ENCODE peak calls at places on chromosomes 3 and 15, in six cellular contexts. C, D, G, Q, P and L are unnamed samples.

GRCh38 chr15:73954188-73955145 is 28.2 kb downstream of the LOXL1 start:
- DNase-seq in C (no peak), D (no peak), G (no peak), Q (peak), P (no peak), L (no peak)

GRCh38 chr3:17979248-17979647 is 236.8 kb upstream of the TBC1D5 start:
- DNase-seq in C (no peak), D (no peak), G (no peak), Q (peak), P (no peak), L (no peak)

GRCh38 chr3:119508172-119508845 is 10.0 kb downstream of the TIMMDC1 start:
- DNase-seq in C (no peak), D (no peak), G (no peak), Q (no peak), P (peak), L (no peak)

GRCh38 chr15:63250312-63250965 is 27.0 kb upstream of the APH1B start:
- DNase-seq in C (no peak), D (no peak), G (no peak), Q (no peak), P (no peak), L (no peak)

GRCh38 chr3:127217594-127218456 is 24.9 kb downstream of the PRR23E start:
- DNase-seq in C (no peak), D (peak), G (no peak), Q (peak), P (peak), L (no peak)

GRCh38 chr15:64770626-64771025 is 4.8 kb downstream of the RBPMS2 start:
- DNase-seq in C (no peak), D (no peak), G (no peak), Q (peak), P (no peak), L (no peak)

GRCh38 chr15:90885432-90886290 is 1.4 kb downstream of the FES start:
- DNase-seq in C (no peak), D (peak), G (peak), Q (peak), P (peak), L (no peak)

GRCh38 chr3:24341668-24342067 is 153.0 kb downstream of the THRB start:
- DNase-seq in C (no peak), D (no peak), G (no peak), Q (no peak), P (no peak), L (no peak)

GRCh38 chr3:42510325-42510724 is 7.9 kb downstream of the VIPR1 start:
- DNase-seq in C (no peak), D (no peak), G (peak), Q (no peak), P (no peak), L (no peak)

GRCh38 chr3:72768976-72769375 is 79.3 kb downstream of the SHQ1 start:
- DNase-seq in C (no peak), D (no peak), G (no peak), Q (no peak), P (no peak), L (no peak)

GRCh38 chr15:39095218-39095879 is 485.5 kb upstream of the THBS1 start:
- DNase-seq in C (no peak), D (no peak), G (no peak), Q (peak), P (no peak), L (no peak)

GRCh38 chr3:182220013-182220412 is 508.3 kb downstream of the SOX2 start:
- DNase-seq in C (no peak), D (no peak), G (no peak), Q (no peak), P (no peak), L (no peak)

GRCh38 chr3:33440578-33441321 is 545 bp upstream of the UBP1 start:
- DNase-seq in C (peak), D (peak), G (peak), Q (peak), P (peak), L (peak)

GRCh38 chr3:21290557-21290956 is 460.5 kb downstream of the ZNF385D start:
- DNase-seq in C (no peak), D (no peak), G (no peak), Q (no peak), P (no peak), L (no peak)

GRCh38 chr3:177443469-177443868 is 246.2 kb upstream of the TBL1XR1 start:
- DNase-seq in C (peak), D (no peak), G (no peak), Q (no peak), P (no peak), L (no peak)

GRCh38 chr3:172616061-172616461 is 92.8 kb upstream of the TNFSF10 start:
- DNase-seq in C (no peak), D (no peak), G (no peak), Q (no peak), P (peak), L (no peak)

GRCh38 chr15:33311312-33311971 is 675 bp downstream of the RYR3 start:
- DNase-seq in C (no peak), D (peak), G (no peak), Q (peak), P (no peak), L (no peak)
- H3K4me3 ChIP-seq in C (no peak), D (peak), G (peak), Q (peak), P (no peak), L (peak)

GRCh38 chr3:128689060-128689459 is 36.9 kb upstream of the RAB7A start:
- DNase-seq in C (no peak), D (no peak), G (no peak), Q (no peak), P (no peak), L (no peak)
- H3K4me3 ChIP-seq in C (no peak), D (no peak), G (no peak), Q (no peak), P (no peak), L (no peak)

GRCh38 chr15:43104426-43104825 is 1.4 kb downstream of the UBR1 start:
- DNase-seq in C (no peak), D (no peak), G (no peak), Q (no peak), P (no peak), L (no peak)
- H3K4me3 ChIP-seq in C (peak), D (peak), G (peak), Q (no peak), P (peak), L (peak)

GRCh38 chr3:152271465-152272035 is 2.8 kb downstream of the MBNL1 start:
- DNase-seq in C (no peak), D (no peak), G (no peak), Q (no peak), P (no peak), L (no peak)
- H3K4me3 ChIP-seq in C (peak), D (peak), G (peak), Q (no peak), P (peak), L (peak)

GRCh38 chr3:98725352-98725751 is 37.8 kb upstream of the ST3GAL6 start:
- DNase-seq in C (no peak), D (no peak), G (no peak), Q (no peak), P (no peak), L (no peak)

GRCh38 chr3:98721776-98722175 is 41.4 kb upstream of the ST3GAL6 start:
- DNase-seq in C (no peak), D (no peak), G (no peak), Q (no peak), P (no peak), L (no peak)

GRCh38 chr3:98726084-98726483 is 37.1 kb upstream of the ST3GAL6 start:
- DNase-seq in C (no peak), D (no peak), G (no peak), Q (no peak), P (no peak), L (no peak)

GRCh38 chr3:98718730-98719129 is 44.4 kb upstream of the ST3GAL6 start:
- DNase-seq in C (no peak), D (no peak), G (no peak), Q (no peak), P (no peak), L (no peak)

GRCh38 chr3:98722389-98722788 is 40.8 kb upstream of the ST3GAL6 start:
- DNase-seq in C (no peak), D (no peak), G (no peak), Q (peak), P (no peak), L (no peak)
- H3K4me3 ChIP-seq in C (no peak), D (no peak), G (no peak), Q (no peak), P (no peak), L (no peak)

DNA sequence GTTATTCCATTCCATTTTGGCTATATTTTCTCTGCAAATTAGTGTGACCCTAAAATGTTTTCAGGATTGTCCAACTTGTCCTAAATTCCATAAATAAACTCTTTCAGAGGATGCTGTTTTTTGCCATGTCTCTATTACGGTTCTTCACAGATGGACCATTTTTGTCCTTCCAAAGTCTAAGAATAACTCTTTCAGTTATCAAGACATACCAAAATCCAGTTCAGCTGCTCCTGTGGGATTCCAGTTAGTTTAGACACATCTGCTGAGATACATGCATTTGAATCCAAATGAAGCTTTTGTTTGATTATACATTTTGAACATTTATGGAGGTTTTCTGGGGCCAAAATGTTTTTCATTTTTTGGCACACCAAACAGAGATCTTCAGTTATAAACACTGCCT is 80.6 kb downstream of the TIGIT start:
- DNase-seq in C (no peak), D (no peak), G (no peak), Q (no peak), P (no peak), L (no peak)
- H3K4me3 ChIP-seq in C (no peak), D (no peak), G (no peak), Q (no peak), P (no peak), L (no peak)

GRCh38 chr3:185534511-185534910 is 17.9 kb downstream of the LIPH start:
- DNase-seq in C (no peak), D (no peak), G (no peak), Q (no peak), P (no peak), L (no peak)

GRCh38 chr3:185540705-185541104 is 11.7 kb downstream of the LIPH start:
- DNase-seq in C (no peak), D (no peak), G (no peak), Q (no peak), P (no peak), L (no peak)

GRCh38 chr3:185539934-185540333 is 12.5 kb downstream of the LIPH start:
- DNase-seq in C (no peak), D (no peak), G (no peak), Q (no peak), P (no peak), L (no peak)

GRCh38 chr3:185532881-185533280 is 19.5 kb downstream of the LIPH start:
- DNase-seq in C (no peak), D (no peak), G (no peak), Q (no peak), P (no peak), L (no peak)

DNA sequence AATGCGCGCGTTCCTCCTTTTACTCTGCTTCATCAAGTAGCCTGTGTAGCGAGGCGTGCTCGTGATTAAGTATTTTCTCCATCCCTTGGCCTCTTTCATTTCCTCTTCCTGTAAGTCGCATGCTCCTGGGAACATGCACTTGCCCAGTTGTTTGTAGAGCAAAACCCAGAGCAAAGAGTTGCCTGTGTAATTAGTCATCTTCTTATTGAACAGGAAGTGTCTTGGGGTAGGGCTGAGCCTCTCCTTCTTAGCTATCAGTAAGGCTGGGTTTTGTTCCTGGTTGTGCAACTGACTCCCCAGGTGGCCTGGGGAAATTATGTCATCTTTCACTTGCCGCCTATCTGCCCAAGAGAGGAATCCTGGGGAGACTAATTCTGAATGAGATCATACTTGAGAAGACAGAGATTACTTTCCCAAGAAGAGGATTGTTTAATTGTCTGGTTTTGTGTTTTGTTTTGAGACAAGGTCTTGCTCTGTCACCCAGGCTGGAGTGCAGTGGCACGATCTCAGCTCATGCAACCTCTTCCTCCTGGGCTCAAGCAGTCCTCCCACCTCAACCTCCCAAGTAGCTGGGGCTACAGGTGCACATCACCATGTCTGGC is 14.9 kb downstream of the LIPH start:
- DNase-seq in C (peak), D (peak), G (peak), Q (no peak), P (peak), L (no peak)
- H3K4me3 ChIP-seq in C (no peak), D (no peak), G (no peak), Q (no peak), P (no peak), L (no peak)

DNA sequence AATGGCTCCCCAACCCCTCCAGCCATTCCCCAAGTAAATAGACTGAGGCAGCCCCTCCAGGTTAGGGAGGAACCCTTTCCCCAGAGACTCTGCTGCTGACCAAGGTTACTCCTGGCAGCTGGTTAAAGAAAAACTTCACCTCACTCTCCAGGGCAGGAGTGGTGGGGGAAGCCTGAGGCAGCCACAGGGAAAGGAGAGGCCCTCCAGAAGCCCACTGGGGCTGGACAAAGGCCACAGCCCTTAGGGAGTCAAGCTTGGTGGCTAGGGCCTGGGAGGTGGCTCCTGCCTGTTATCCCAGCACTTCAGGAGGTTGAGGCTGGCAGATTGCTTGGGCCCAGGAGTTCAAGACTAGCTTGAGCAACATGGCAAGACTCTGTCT is 923 bp downstream of the ACY1 start:
- DNase-seq in C (no peak), D (no peak), G (no peak), Q (no peak), P (no peak), L (no peak)
- H3K4me3 ChIP-seq in C (peak), D (no peak), G (no peak), Q (no peak), P (no peak), L (peak)

DNA sequence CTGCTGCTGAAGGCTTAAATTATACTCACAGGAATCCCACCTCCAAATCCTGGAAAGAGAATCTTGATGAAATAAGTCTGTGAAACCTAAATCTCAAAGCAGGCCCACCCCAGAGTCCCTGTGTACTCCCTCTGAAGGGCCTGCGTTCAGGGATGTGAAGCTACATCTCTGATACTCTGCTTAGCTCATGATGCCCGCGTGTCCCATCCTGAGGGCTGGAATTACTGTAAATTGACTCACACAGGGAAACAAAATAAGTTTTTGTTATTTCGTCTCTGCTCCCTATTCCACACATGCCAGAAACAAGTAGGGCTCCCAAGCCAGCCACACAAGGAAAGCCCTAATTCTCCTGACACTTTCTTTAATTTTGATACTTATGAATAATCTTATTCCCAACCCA is 10.9 kb upstream of the PLCL2 start:
- DNase-seq in C (no peak), D (no peak), G (no peak), Q (no peak), P (no peak), L (no peak)
- H3K4me3 ChIP-seq in C (no peak), D (no peak), G (no peak), Q (no peak), P (no peak), L (no peak)